ENCODE peak calls at places on chromosome 10, in seven cellular contexts. U is heart left ventricle; D is CD4-positive, CD25-positive, alpha-beta regulatory T cell; X is GM23248; G is left ventricle myocardium inferior; I is A549; E is adrenal gland. R is an unnamed sample. For H3K4me1, the result is how much of the 10 kb centered on the place peaks cover.

GRCh38 chr10:118362103-118362502 is 20.0 kb upstream of the FAM204A start:
- DNase-seq in U (no peak), D (no peak), X (no peak), G (no peak), I (no peak), E (no peak), R (no peak)

GRCh38 chr10:71272122-71272771 is 46.8 kb upstream of the SLC29A3 start:
- DNase-seq in U (peak), D (no peak), X (peak), G (no peak), I (no peak), E (no peak), R (no peak)

GRCh38 chr10:112126901-112127300 is 56.7 kb downstream of the GPAM start:
- DNase-seq in U (no peak), D (no peak), X (no peak), G (no peak), I (no peak), E (no peak), R (no peak)

GRCh38 chr10:30870926-30871325 is 160.7 kb downstream of the ZNF438 start:
- DNase-seq in U (no peak), D (no peak), X (no peak), G (no peak), I (no peak), E (no peak), R (no peak)

GRCh38 chr10:30059209-30060107 is at the start of gene JCAD:
- DNase-seq in U (peak), D (no peak), X (peak), G (peak), I (peak), E (peak), R (peak)

GRCh38 chr10:7075851-7076250 is 335.0 kb downstream of the SFMBT2 start:
- DNase-seq in U (no peak), D (no peak), X (no peak), G (no peak), I (no peak), E (no peak), R (no peak)

GRCh38 chr10:48536916-48537890 is 67.7 kb downstream of the ARHGAP22 start:
- DNase-seq in U (no peak), D (no peak), X (no peak), G (no peak), I (no peak), E (no peak), R (no peak)

GRCh38 chr10:110772454-110773025 is 99.2 kb upstream of the PDCD4 start:
- DNase-seq in U (no peak), D (no peak), X (no peak), G (no peak), I (no peak), E (no peak), R (no peak)

GRCh38 chr10:126350216-126350992 is 37.9 kb downstream of the ADAM12 start:
- DNase-seq in U (no peak), D (no peak), X (peak), G (no peak), I (peak), E (no peak), R (no peak)

GRCh38 chr10:84632866-84633265 is 304.5 kb downstream of the CCSER2 start:
- DNase-seq in U (no peak), D (no peak), X (no peak), G (no peak), I (no peak), E (no peak), R (no peak)

GRCh38 chr10:102775973-102776669 is 32.4 kb downstream of the WBP1L start:
- DNase-seq in U (peak), D (peak), X (peak), G (peak), I (no peak), E (peak), R (no peak)

GRCh38 chr10:63664341-63664885 is 143.2 kb downstream of the REEP3 start:
- DNase-seq in U (no peak), D (no peak), X (no peak), G (no peak), I (no peak), E (no peak), R (no peak)

GRCh38 chr10:109040622-109041021 is 882.7 kb downstream of the XPNPEP1 start:
- DNase-seq in U (no peak), D (no peak), X (no peak), G (no peak), I (no peak), E (no peak), R (no peak)

GRCh38 chr10:42640610-42641229 is 2.4 kb upstream of the ZNF33B start:
- DNase-seq in U (no peak), D (no peak), X (no peak), G (no peak), I (no peak), E (no peak), R (no peak)

GRCh38 chr10:42637142-42637541 is 1.2 kb downstream of the ZNF33B start:
- DNase-seq in U (no peak), D (peak), X (no peak), G (no peak), I (no peak), E (no peak), R (no peak)

GRCh38 chr10:42637648-42638052 is 720 bp downstream of the ZNF33B start:
- DNase-seq in U (no peak), D (no peak), X (no peak), G (no peak), I (no peak), E (no peak), R (no peak)

GRCh38 chr10:42638053-42638820 is at the start of gene ZNF33B:
- DNase-seq in U (peak), D (peak), X (peak), G (peak), I (peak), E (peak), R (peak)

DNA sequence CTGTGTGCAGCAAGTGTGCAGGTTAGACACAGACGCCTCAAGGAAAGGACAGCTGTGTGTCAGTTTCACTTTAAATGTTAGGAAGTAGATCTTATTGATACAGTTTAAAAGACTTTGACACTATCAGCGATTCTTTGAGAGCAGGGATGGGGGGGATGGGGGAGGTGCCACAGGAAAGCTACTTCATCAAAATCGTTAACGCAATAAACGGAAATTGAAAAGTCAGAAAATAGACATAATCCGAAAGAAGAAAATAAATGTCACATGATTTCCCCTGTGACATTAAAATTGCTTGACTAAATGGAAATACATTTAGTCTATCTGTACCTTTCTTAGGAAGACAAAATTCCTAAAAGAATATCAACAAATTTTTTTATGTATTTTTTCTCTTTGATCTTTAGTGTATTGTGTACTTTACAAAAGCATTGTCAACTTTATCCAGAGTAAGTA is 476 bp upstream of the ZNF33B start:
- DNase-seq in U (no peak), D (peak), X (no peak), G (no peak), I (no peak), E (no peak), R (no peak)
- H3K4me3 ChIP-seq in U (peak), D (peak), X (peak), G (peak), I (peak), E (peak), R (peak)

GRCh38 chr10:124725791-124726190 is 18.4 kb downstream of the FAM53B start:
- DNase-seq in U (no peak), D (no peak), X (no peak), G (no peak), I (no peak), E (no peak), R (no peak)
- H3K4me1 ChIP-seq in U (half or more), D (half or more), X (under half), G (half or more), I (under half), E (half or more), R (half or more)

GRCh38 chr10:132141526-132142395 is 45.0 kb upstream of the DPYSL4 start:
- DNase-seq in U (peak), D (no peak), X (no peak), G (peak), I (no peak), E (no peak), R (no peak)
- H3K4me3 ChIP-seq in U (no peak), D (no peak), X (no peak), G (no peak), I (no peak), E (no peak), R (no peak)

DNA sequence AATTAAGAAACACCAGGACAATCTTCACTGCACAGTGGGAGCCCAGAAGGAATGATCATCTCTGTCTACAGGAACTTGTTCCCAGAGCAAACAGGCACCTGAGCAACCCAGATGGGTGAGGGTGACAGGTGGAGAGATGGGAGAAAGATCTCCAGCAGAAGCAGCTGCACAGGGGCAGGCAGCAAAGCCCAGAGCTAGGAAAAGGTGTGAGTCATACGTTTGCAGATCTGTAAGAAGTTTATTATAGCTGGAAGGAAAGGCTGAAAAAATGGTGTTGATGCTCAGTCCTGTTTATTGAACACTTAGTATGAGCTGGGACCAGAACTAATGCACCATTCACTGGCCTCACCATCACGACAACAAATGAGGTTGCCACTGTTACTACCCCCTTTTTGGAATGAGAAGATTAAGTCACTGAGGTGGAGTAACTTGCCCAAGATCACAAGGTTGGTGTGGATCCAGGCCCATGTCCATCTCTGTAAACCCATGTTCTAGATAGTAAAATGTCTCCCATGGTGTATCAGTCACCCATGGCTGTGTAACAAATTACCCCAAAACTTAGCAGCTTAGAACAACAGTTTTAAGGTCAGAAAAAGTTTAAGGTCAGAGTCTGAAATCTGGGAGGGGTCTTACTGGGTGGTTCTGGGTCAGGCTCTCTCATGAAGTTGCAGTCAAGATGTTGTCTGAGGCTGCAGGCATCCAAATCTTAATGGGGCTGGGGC is 506.9 kb downstream of the RPS24 start:
- DNase-seq in U (no peak), D (no peak), X (peak), G (no peak), I (no peak), E (no peak), R (no peak)
- H3K4me1 ChIP-seq in U (under half), D (under half), X (under half), G (under half), I (under half), E (under half), R (under half)

GRCh38 chr10:128047991-128048826 is 78.0 kb downstream of the MKI67 start:
- DNase-seq in U (no peak), D (peak), X (peak), G (no peak), I (no peak), E (no peak), R (peak)
- H3K4me3 ChIP-seq in U (no peak), D (peak), X (no peak), G (peak), I (no peak), E (no peak), R (peak)

DNA sequence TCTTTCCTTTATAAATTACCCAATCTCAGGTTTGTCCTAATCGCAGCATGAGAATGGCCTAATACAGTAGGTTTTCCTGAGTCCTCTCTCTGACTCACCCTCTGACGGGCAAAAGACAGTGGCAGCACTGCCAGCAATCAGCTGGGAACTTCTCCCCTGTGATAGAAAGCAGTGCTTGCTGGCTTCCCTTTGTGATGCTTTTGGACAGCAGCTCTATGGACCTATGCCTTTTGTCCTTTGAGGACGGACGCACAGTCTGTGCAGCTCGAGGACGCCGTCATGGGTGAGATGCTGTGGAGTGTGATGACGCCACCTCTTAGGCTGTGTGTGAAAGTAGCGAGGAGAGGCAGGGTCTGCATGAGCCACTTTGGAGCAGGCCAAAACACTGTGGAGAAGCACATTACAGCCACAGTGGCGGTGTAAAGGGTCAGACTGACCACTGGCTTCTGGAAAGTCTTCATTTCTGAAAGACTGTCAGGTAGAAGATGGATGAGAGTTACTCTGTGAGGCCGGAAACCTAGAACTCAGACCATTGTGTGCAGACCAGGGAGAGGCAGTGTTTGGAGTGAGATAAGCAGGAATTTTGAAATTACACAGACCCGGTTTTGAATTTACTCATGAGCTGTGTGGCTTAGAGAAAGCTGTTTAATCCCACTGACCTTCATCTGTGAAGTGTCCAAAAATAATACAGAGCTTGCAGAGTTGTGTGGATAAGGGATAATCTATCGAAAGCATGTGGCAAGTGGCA is 69.0 kb downstream of the KIAA1217 start:
- DNase-seq in U (peak), D (no peak), X (peak), G (peak), I (no peak), E (peak), R (no peak)
- H3K4me1 ChIP-seq in U (under half), D (under half), X (under half), G (under half), I (under half), E (under half), R (under half)

DNA sequence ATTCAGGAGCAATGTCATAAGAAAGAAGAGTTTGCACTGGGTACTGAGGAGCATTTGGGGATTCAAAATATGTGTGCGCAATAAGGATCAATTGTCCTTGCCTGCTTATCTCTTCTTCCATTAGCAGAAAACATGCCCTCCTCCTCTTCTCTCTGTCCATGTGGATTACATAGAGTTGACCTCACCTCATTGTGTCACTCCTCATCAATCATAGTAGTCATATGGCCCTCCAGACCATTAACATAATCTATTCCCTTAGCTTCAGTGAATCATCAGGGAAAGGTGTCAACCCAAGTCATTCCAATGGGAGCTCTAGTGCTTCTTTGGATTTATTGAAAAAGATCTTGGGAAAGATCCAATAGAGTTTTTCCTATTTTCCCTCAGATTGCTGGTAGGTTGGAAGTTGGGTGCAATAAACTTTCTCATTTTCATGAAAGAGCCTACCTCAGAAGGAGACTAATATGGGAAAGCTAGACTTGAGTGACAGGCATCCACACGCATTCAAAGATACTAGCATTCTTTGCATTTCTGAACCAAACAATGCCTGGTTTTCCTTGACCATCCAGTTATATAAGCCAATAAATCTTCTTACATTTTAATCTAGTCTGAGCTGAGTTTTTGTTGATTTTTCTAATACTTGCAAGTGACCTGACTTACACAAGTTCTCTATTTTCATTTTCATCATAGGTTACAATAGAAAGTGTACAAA is 71.5 kb upstream of the FAM13C start:
- DNase-seq in U (no peak), D (no peak), X (no peak), G (no peak), I (no peak), E (no peak), R (no peak)
- H3K4me3 ChIP-seq in U (no peak), D (no peak), X (no peak), G (no peak), I (no peak), E (no peak), R (no peak)

R was measured in CD4-positive, alpha-beta memory T cell.